ENCODE peak calls at places on chromosomes 1 and 21, in nine cellular contexts. J, W, P, K, D, M, T, Z and I are unnamed samples.

GRCh38 chr1:170267317-170267716 is 121.6 kb downstream of the NTMT2 start:
- DNase-seq in P (no peak), K (no peak), J (peak; percentile 18), T (no peak), W (no peak), D (peak; percentile 42), Z (no peak), M (peak; percentile 10), I (peak; percentile 20)

GRCh38 chr1:46370214-46370633 is 23.9 kb upstream of the FAAH start:
- DNase-seq in D (peak; percentile 53), M (no peak), P (no peak), W (no peak), J (no peak), K (no peak), Z (no peak), T (no peak), I (peak; percentile 74)

GRCh38 chr1:36083635-36084501 is at the start of gene TEKT2:
- DNase-seq in W (no peak), D (no peak), M (peak; percentile 82), Z (peak; percentile 52), J (peak; percentile 29), K (no peak), P (peak; percentile 31), T (no peak), I (no peak)

GRCh38 chr1:91374086-91374485 is 30.6 kb downstream of the HFM1 start:
- DNase-seq in J (no peak), K (no peak), M (no peak), Z (no peak), P (no peak), D (no peak), T (no peak), W (no peak), I (no peak)

GRCh38 chr1:168920456-168921094 is 185.9 kb upstream of the ATP1B1 start:
- DNase-seq in P (no peak), J (peak; percentile 77), K (no peak), T (no peak), M (no peak), Z (peak; percentile 16), D (peak; percentile 77), W (no peak), I (peak; percentile 87)

GRCh38 chr1:28329395-28330153 is 734 bp downstream of the MED18 start:
- DNase-seq in D (peak; percentile 30), P (peak; percentile 31), Z (peak; percentile 34), K (no peak), J (peak; percentile 53), T (no peak), W (no peak), M (peak; percentile 14), I (no peak)

GRCh38 chr1:91797164-91797563 is 88.8 kb downstream of the TGFBR3 start:
- DNase-seq in D (no peak), T (no peak), Z (no peak), W (no peak), K (no peak), P (no peak), J (no peak), M (no peak), I (no peak)

GRCh38 chr1:203547771-203548421 is 53.9 kb downstream of the OPTC start:
- DNase-seq in M (no peak), T (no peak), P (no peak), K (no peak), W (no peak), J (no peak), D (no peak), Z (no peak), I (no peak)

GRCh38 chr1:235093013-235093618 is 35.5 kb downstream of the TOMM20 start:
- DNase-seq in K (no peak), W (no peak), M (peak; percentile 77), T (no peak), J (peak; percentile 86), Z (no peak), P (peak; percentile 59), D (peak; percentile 79), I (peak; percentile 63)

GRCh38 chr1:90800012-90800717 is 83.1 kb upstream of the BARHL2 start:
- DNase-seq in W (no peak), M (no peak), T (no peak), P (no peak), K (no peak), Z (no peak), J (peak; percentile 2), D (no peak), I (no peak)

GRCh38 chr1:24321150-24321549 is 2.0 kb downstream of the GRHL3 start:
- DNase-seq in T (no peak), P (no peak), J (no peak), K (no peak), M (no peak), D (no peak), Z (no peak), W (no peak), I (peak; percentile 77)

GRCh38 chr1:24319962-24320361 is 805 bp downstream of the GRHL3 start:
- DNase-seq in W (no peak), M (no peak), D (no peak), K (no peak), J (no peak), Z (no peak), P (no peak), T (no peak), I (peak; percentile 45)

GRCh38 chr1:24317081-24317480 is 2.1 kb upstream of the GRHL3 start:
- DNase-seq in T (no peak), M (no peak), W (no peak), P (no peak), D (no peak), J (no peak), K (no peak), Z (no peak), I (peak; percentile 100)

GRCh38 chr1:24318238-24318987 is 744 bp upstream of the GRHL3 start:
- DNase-seq in K (no peak), P (no peak), Z (no peak), M (no peak), J (peak; percentile 63), W (no peak), T (no peak), D (peak; percentile 46), I (peak; percentile 76)

DNA sequence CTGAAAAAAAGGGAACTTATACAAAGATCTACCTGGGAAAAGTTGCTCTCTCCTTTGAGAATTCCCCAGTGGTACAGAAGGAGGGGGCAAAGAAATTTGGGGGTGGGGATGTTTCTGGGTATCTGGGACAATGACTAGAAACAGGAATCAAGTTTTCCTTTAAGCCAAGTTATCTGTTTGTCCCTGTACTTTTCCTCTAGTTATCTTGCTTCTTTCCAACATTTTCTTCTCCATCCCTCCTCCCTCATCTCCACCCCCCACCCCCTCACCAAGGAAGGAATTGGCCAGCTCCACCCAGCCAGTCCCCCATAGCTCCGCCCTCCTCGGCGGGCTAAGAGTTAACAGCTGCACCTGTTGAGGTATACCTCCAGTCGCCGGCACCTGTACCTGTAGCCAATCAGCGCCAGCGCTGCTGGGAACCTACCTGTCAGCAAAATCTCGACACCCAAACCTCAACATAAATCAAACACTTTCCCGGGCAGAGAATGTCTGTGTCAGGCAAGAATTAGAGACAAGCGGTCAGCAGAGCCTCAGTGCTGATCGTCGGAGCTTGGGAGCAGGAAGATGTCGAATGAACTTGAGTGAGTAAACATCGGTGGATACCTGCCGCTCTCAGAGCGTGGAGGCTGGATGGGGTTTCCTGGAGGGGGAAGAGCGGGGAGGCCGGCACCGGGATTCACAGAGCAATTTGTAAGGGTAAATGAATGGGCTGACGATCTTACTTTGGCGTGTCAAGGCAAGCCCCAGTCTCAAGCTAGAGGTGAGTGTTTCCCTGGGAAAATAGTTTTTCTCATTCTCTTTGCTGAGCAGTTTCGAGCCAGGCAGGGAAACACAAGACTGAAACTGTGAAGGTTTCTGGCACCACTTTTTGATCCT is at the start of gene GRHL3:
- DNase-seq in M (peak; percentile 27), D (no peak), T (no peak), K (no peak), Z (peak; percentile 44), J (peak; percentile 31), W (no peak), P (peak; percentile 44), I (peak; percentile 98)
- H3K4me3 ChIP-seq in M (no peak within 1 kb of the TSS), D (no peak within 1 kb of the TSS), T (no peak within 1 kb of the TSS), K (no peak within 1 kb of the TSS), Z (no peak within 1 kb of the TSS), J (peak within 1 kb of the TSS; percentile 14), W (no peak within 1 kb of the TSS), P (no peak within 1 kb of the TSS), I (peak within 1 kb of the TSS; percentile 92)

GRCh38 chr1:50048791-50049190 is 25.0 kb upstream of the AGBL4 start:
- DNase-seq in D (no peak), Z (no peak), K (no peak), J (no peak), P (no peak), W (no peak), M (no peak), T (no peak), I (no peak)

GRCh38 chr1:50047916-50048694 is 24.4 kb upstream of the AGBL4 start:
- DNase-seq in T (no peak), P (no peak), J (no peak), M (peak; percentile 1), K (no peak), W (peak; percentile 49), D (no peak), Z (peak; percentile 29), I (peak; percentile 1)
- TF ChIP-seq CTCF in T (peak; percentile 29), P (no peak), J (no peak), M (peak; percentile 14), K (no peak), W (no peak), D (no peak), Z (peak; percentile 23), I (no peak)

GRCh38 chr21:17813353-17813752 is 5.8 kb downstream of the C21orf91 start:
- DNase-seq in W (no peak), K (no peak), T (no peak), M (no peak), D (no peak), J (peak; percentile 49), Z (no peak), P (no peak), I (no peak)
- H3K4me3 ChIP-seq in W (no peak overlapping the region), K (no peak overlapping the region), T (no peak overlapping the region), M (no peak overlapping the region), D (no peak overlapping the region), J (no peak overlapping the region), Z (no peak overlapping the region), P (no peak overlapping the region), I (no peak overlapping the region)

DNA sequence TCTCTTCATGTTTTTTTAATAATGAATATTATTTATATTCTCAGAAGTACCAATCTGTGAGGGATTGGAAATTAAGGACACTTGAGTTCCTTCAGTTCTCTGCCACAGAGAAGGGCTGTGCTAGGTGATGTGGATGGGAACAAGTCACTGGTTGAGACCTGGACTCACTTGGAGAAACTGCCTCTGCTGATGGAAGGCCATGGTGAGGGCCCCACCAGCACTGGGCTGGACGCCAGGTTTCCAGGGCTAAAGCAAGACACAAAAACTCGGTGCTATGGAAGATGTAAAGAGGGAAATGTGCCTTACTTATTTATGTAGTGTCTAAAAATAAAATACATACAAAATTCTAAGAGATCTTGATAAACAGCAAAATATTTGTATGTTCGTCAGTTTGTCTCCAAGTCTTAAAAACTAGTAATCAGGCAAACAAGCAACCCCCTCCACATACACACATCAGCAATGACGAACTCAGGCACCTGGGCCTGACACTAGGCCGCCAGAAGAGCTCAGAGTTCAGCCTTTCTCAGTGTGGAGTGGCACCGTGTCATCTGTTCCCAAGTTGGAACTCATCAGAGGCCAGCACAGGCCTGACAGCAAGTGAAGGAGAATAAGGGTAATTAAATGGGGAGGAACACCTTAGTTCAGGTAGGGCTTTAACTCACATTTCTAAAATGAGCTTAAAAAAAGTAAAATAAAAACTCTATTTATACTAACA is 19.6 kb downstream of the SIPA1L2 start:
- DNase-seq in K (no peak), D (no peak), J (no peak), T (no peak), P (no peak), Z (no peak), M (peak; percentile 45), W (no peak), I (no peak)
- TF ChIP-seq CTCF in K (no peak), D (no peak), J (no peak), T (no peak), P (no peak), Z (no peak), M (no peak), W (no peak), I (no peak)